ENCODE peak calls at places on chromosomes 2 and 18, in seven cellular contexts. One of them, this sample, is unnamed.
A peak's percentile ranks its signal among the peaks of the same experiment; 100 is the strongest.

GRCh38 chr2:71614976-71615768 is 161.8 kb downstream of the DYSF start:
- DNase-seq in mesenchymal stem cell: no peak
- DNase-seq in CD8-positive, alpha-beta T cell: no peak
- DNase-seq in adrenal gland: peak; percentile 80
- DNase-seq in naive thymus-derived CD4-positive, alpha-beta T cell: no peak
- DNase-seq in cardiac muscle cell: peak; percentile 39
- DNase-seq in lower lobe of right lung: peak; percentile 69
- DNase-seq in this sample: peak; percentile 61

GRCh38 chr2:217944366-217944765 is 58.4 kb downstream of the TNS1 start:
- DNase-seq in cardiac muscle cell: no peak
- DNase-seq in lower lobe of right lung: no peak
- DNase-seq in CD8-positive, alpha-beta T cell: no peak
- DNase-seq in adrenal gland: no peak
- DNase-seq in mesenchymal stem cell: no peak
- DNase-seq in naive thymus-derived CD4-positive, alpha-beta T cell: no peak
- DNase-seq in this sample: no peak

GRCh38 chr18:77101410-77102245 is 31.0 kb downstream of the MBP start:
- DNase-seq in mesenchymal stem cell: peak; percentile 96
- DNase-seq in lower lobe of right lung: peak; percentile 88
- DNase-seq in CD8-positive, alpha-beta T cell: peak; percentile 28
- DNase-seq in adrenal gland: peak; percentile 84
- DNase-seq in naive thymus-derived CD4-positive, alpha-beta T cell: no peak
- DNase-seq in cardiac muscle cell: no peak
- DNase-seq in this sample: peak; percentile 95

GRCh38 chr2:192016265-192016664 is 169.4 kb upstream of the CAVIN2 start:
- DNase-seq in adrenal gland: no peak
- DNase-seq in CD8-positive, alpha-beta T cell: no peak
- DNase-seq in lower lobe of right lung: no peak
- DNase-seq in cardiac muscle cell: no peak
- DNase-seq in naive thymus-derived CD4-positive, alpha-beta T cell: no peak
- DNase-seq in mesenchymal stem cell: no peak
- DNase-seq in this sample: no peak

GRCh38 chr18:24982831-24983230 is 369.1 kb downstream of the ZNF521 start:
- DNase-seq in cardiac muscle cell: no peak
- DNase-seq in mesenchymal stem cell: peak; percentile 73
- DNase-seq in naive thymus-derived CD4-positive, alpha-beta T cell: no peak
- DNase-seq in adrenal gland: no peak
- DNase-seq in CD8-positive, alpha-beta T cell: no peak
- DNase-seq in lower lobe of right lung: no peak
- DNase-seq in this sample: peak; percentile 33

GRCh38 chr2:197107291-197108269 is 181.1 kb upstream of the PGAP1 start:
- DNase-seq in lower lobe of right lung: no peak
- DNase-seq in naive thymus-derived CD4-positive, alpha-beta T cell: no peak
- DNase-seq in mesenchymal stem cell: peak; percentile 95
- DNase-seq in CD8-positive, alpha-beta T cell: no peak
- DNase-seq in adrenal gland: peak; percentile 58
- DNase-seq in cardiac muscle cell: no peak
- DNase-seq in this sample: peak; percentile 39

GRCh38 chr2:9318461-9319337 is 104.6 kb downstream of the ITGB1BP1 start:
- DNase-seq in mesenchymal stem cell: no peak
- DNase-seq in lower lobe of right lung: no peak
- DNase-seq in cardiac muscle cell: peak; percentile 50
- DNase-seq in adrenal gland: peak; percentile 83
- DNase-seq in CD8-positive, alpha-beta T cell: no peak
- DNase-seq in naive thymus-derived CD4-positive, alpha-beta T cell: no peak
- DNase-seq in this sample: no peak

GRCh38 chr2:160427629-160428424 is 65.8 kb downstream of the RBMS1 start:
- DNase-seq in lower lobe of right lung: no peak
- DNase-seq in mesenchymal stem cell: peak; percentile 77
- DNase-seq in cardiac muscle cell: no peak
- DNase-seq in CD8-positive, alpha-beta T cell: peak; percentile 47
- DNase-seq in naive thymus-derived CD4-positive, alpha-beta T cell: peak; percentile 77
- DNase-seq in adrenal gland: no peak
- DNase-seq in this sample: peak; percentile 50

GRCh38 chr2:150681120-150681796 is 193.8 kb upstream of the RND3 start:
- DNase-seq in mesenchymal stem cell: peak; percentile 97
- DNase-seq in naive thymus-derived CD4-positive, alpha-beta T cell: no peak
- DNase-seq in lower lobe of right lung: no peak
- DNase-seq in adrenal gland: peak; percentile 76
- DNase-seq in cardiac muscle cell: no peak
- DNase-seq in CD8-positive, alpha-beta T cell: no peak
- DNase-seq in this sample: no peak

GRCh38 chr2:232521098-232521497 is 910 bp downstream of the PRSS56 start:
- DNase-seq in naive thymus-derived CD4-positive, alpha-beta T cell: no peak
- DNase-seq in adrenal gland: no peak
- DNase-seq in lower lobe of right lung: no peak
- DNase-seq in mesenchymal stem cell: no peak
- DNase-seq in CD8-positive, alpha-beta T cell: no peak
- DNase-seq in cardiac muscle cell: no peak
- DNase-seq in this sample: no peak

GRCh38 chr2:15783489-15783888 is 156.9 kb upstream of the MYCN start:
- DNase-seq in naive thymus-derived CD4-positive, alpha-beta T cell: no peak
- DNase-seq in cardiac muscle cell: no peak
- DNase-seq in CD8-positive, alpha-beta T cell: no peak
- DNase-seq in adrenal gland: no peak
- DNase-seq in mesenchymal stem cell: no peak
- DNase-seq in lower lobe of right lung: no peak
- DNase-seq in this sample: no peak

GRCh38 chr2:55555977-55556376 is 36.5 kb downstream of the CFAP36 start:
- DNase-seq in mesenchymal stem cell: peak; percentile 49
- DNase-seq in cardiac muscle cell: peak; percentile 54
- DNase-seq in lower lobe of right lung: no peak
- DNase-seq in adrenal gland: no peak
- DNase-seq in naive thymus-derived CD4-positive, alpha-beta T cell: no peak
- DNase-seq in CD8-positive, alpha-beta T cell: no peak
- DNase-seq in this sample: no peak

GRCh38 chr18:75455249-75456183 is 28.0 kb upstream of the SMIM21 start:
- DNase-seq in naive thymus-derived CD4-positive, alpha-beta T cell: no peak
- DNase-seq in cardiac muscle cell: peak; percentile 59
- DNase-seq in lower lobe of right lung: no peak
- DNase-seq in mesenchymal stem cell: peak; percentile 27
- DNase-seq in CD8-positive, alpha-beta T cell: no peak
- DNase-seq in adrenal gland: no peak
- DNase-seq in this sample: no peak

GRCh38 chr2:174729797-174730529 is 34.3 kb downstream of the CHRNA1 start:
- DNase-seq in adrenal gland: no peak
- DNase-seq in cardiac muscle cell: peak; percentile 39
- DNase-seq in mesenchymal stem cell: peak; percentile 15
- DNase-seq in lower lobe of right lung: no peak
- DNase-seq in naive thymus-derived CD4-positive, alpha-beta T cell: peak; percentile 46
- DNase-seq in CD8-positive, alpha-beta T cell: no peak
- DNase-seq in this sample: peak; percentile 20

GRCh38 chr2:233553366-233553765 is 13.2 kb downstream of the USP40 start:
- DNase-seq in mesenchymal stem cell: no peak
- DNase-seq in cardiac muscle cell: no peak
- DNase-seq in CD8-positive, alpha-beta T cell: no peak
- DNase-seq in naive thymus-derived CD4-positive, alpha-beta T cell: no peak
- DNase-seq in adrenal gland: no peak
- DNase-seq in lower lobe of right lung: no peak
- DNase-seq in this sample: no peak

GRCh38 chr2:12718662-12719399 is 2.1 kb downstream of the TRIB2 start:
- DNase-seq in lower lobe of right lung: no peak
- DNase-seq in mesenchymal stem cell: peak; percentile 46
- DNase-seq in adrenal gland: no peak
- DNase-seq in cardiac muscle cell: peak; percentile 15
- DNase-seq in CD8-positive, alpha-beta T cell: no peak
- DNase-seq in naive thymus-derived CD4-positive, alpha-beta T cell: peak; percentile 28
- DNase-seq in this sample: no peak

GRCh38 chr2:218186876-218187649 is 20.3 kb upstream of the CXCR1 start:
- DNase-seq in cardiac muscle cell: no peak
- DNase-seq in adrenal gland: no peak
- DNase-seq in naive thymus-derived CD4-positive, alpha-beta T cell: no peak
- DNase-seq in mesenchymal stem cell: no peak
- DNase-seq in lower lobe of right lung: no peak
- DNase-seq in CD8-positive, alpha-beta T cell: no peak
- DNase-seq in this sample: no peak

GRCh38 chr2:239258248-239258647 is 142.6 kb downstream of the HDAC4 start:
- DNase-seq in lower lobe of right lung: no peak
- DNase-seq in mesenchymal stem cell: no peak
- DNase-seq in adrenal gland: peak; percentile 7
- DNase-seq in cardiac muscle cell: no peak
- DNase-seq in naive thymus-derived CD4-positive, alpha-beta T cell: no peak
- DNase-seq in CD8-positive, alpha-beta T cell: no peak
- DNase-seq in this sample: no peak

GRCh38 chr2:151306621-151307020 is 17.2 kb upstream of the NMI start:
- DNase-seq in lower lobe of right lung: no peak
- DNase-seq in CD8-positive, alpha-beta T cell: no peak
- DNase-seq in cardiac muscle cell: no peak
- DNase-seq in adrenal gland: no peak
- DNase-seq in mesenchymal stem cell: peak; percentile 54
- DNase-seq in naive thymus-derived CD4-positive, alpha-beta T cell: no peak
- DNase-seq in this sample: peak; percentile 82

GRCh38 chr2:158153270-158154015 is 51.8 kb downstream of the UPP2 start:
- DNase-seq in mesenchymal stem cell: no peak
- DNase-seq in lower lobe of right lung: no peak
- DNase-seq in CD8-positive, alpha-beta T cell: no peak
- DNase-seq in naive thymus-derived CD4-positive, alpha-beta T cell: no peak
- DNase-seq in cardiac muscle cell: no peak
- DNase-seq in adrenal gland: no peak
- DNase-seq in this sample: no peak

GRCh38 chr18:50819027-50819726 is 639 bp downstream of the MRO start:
- DNase-seq in naive thymus-derived CD4-positive, alpha-beta T cell: no peak
- DNase-seq in lower lobe of right lung: peak; percentile 55
- DNase-seq in adrenal gland: no peak
- DNase-seq in CD8-positive, alpha-beta T cell: no peak
- DNase-seq in mesenchymal stem cell: peak; percentile 1
- DNase-seq in cardiac muscle cell: peak; percentile 49
- DNase-seq in this sample: peak; percentile 4

GRCh38 chr2:202717598-202718310 is 83.0 kb downstream of the FAM117B start:
- DNase-seq in lower lobe of right lung: no peak
- DNase-seq in adrenal gland: no peak
- DNase-seq in naive thymus-derived CD4-positive, alpha-beta T cell: no peak
- DNase-seq in cardiac muscle cell: no peak
- DNase-seq in mesenchymal stem cell: no peak
- DNase-seq in CD8-positive, alpha-beta T cell: no peak
- DNase-seq in this sample: no peak
- H3K9me3 ChIP-seq in lower lobe of right lung: peaks cover 21% of the 10 kb centered on the region
- H3K9me3 ChIP-seq in adrenal gland: no peaks in the 10 kb centered on the region
- H3K9me3 ChIP-seq in naive thymus-derived CD4-positive, alpha-beta T cell: no peaks in the 10 kb centered on the region
- H3K9me3 ChIP-seq in cardiac muscle cell: no peaks in the 10 kb centered on the region
- H3K9me3 ChIP-seq in mesenchymal stem cell: peaks cover 14% of the 10 kb centered on the region
- H3K9me3 ChIP-seq in CD8-positive, alpha-beta T cell: no peaks in the 10 kb centered on the region
- H3K9me3 ChIP-seq in this sample: peaks cover 10% of the 10 kb centered on the region

DNA sequence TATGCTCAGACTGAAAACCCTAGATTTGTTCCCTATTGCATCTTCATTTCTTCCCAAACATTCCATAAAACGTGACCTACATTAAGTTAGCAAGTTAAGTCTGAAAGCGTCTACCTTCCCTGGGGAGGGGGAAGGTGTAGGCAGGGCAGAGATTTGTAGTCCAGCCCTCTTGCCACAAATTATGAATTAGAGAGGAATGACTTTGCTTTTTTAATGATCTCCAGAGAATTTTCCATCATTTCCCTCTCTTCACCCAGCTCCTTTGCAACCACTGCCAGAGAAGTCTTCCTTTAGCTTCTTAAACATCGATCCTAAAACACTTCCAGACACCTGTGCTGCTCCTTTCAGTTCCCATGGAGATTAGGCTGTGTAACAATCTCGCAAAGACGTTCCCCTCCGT is 1.2 kb downstream of the C2orf76 start:
- DNase-seq in mesenchymal stem cell: no peak
- DNase-seq in adrenal gland: no peak
- DNase-seq in lower lobe of right lung: no peak
- DNase-seq in naive thymus-derived CD4-positive, alpha-beta T cell: no peak
- DNase-seq in CD8-positive, alpha-beta T cell: no peak
- DNase-seq in cardiac muscle cell: no peak
- DNase-seq in this sample: no peak
- H3K4me3 ChIP-seq in mesenchymal stem cell: peak overlapping the region; percentile 98
- H3K4me3 ChIP-seq in adrenal gland: peak overlapping the region; percentile 97
- H3K4me3 ChIP-seq in lower lobe of right lung: peak overlapping the region; percentile 83
- H3K4me3 ChIP-seq in naive thymus-derived CD4-positive, alpha-beta T cell: peak overlapping the region; percentile 80
- H3K4me3 ChIP-seq in CD8-positive, alpha-beta T cell: peak overlapping the region; percentile 66
- H3K4me3 ChIP-seq in cardiac muscle cell: peak overlapping the region; percentile 69
- H3K4me3 ChIP-seq in this sample: peak overlapping the region; percentile 91

GRCh38 chr2:176101862-176102261 is 2.3 kb downstream of the HOXD12 start:
- DNase-seq in adrenal gland: no peak
- DNase-seq in cardiac muscle cell: no peak
- DNase-seq in mesenchymal stem cell: no peak
- DNase-seq in lower lobe of right lung: no peak
- DNase-seq in CD8-positive, alpha-beta T cell: no peak
- DNase-seq in naive thymus-derived CD4-positive, alpha-beta T cell: no peak
- DNase-seq in this sample: no peak

GRCh38 chr2:176100547-176101140 is 1.0 kb downstream of the HOXD12 start:
- DNase-seq in lower lobe of right lung: no peak
- DNase-seq in cardiac muscle cell: no peak
- DNase-seq in mesenchymal stem cell: no peak
- DNase-seq in adrenal gland: no peak
- DNase-seq in CD8-positive, alpha-beta T cell: no peak
- DNase-seq in naive thymus-derived CD4-positive, alpha-beta T cell: no peak
- DNase-seq in this sample: no peak

GRCh38 chr2:176102309-176102866 is 2.8 kb downstream of the HOXD12 start:
- DNase-seq in CD8-positive, alpha-beta T cell: no peak
- DNase-seq in cardiac muscle cell: no peak
- DNase-seq in naive thymus-derived CD4-positive, alpha-beta T cell: no peak
- DNase-seq in lower lobe of right lung: no peak
- DNase-seq in adrenal gland: no peak
- DNase-seq in mesenchymal stem cell: no peak
- DNase-seq in this sample: no peak

GRCh38 chr2:176099737-176100546 is at the start of gene HOXD12:
- DNase-seq in cardiac muscle cell: no peak
- DNase-seq in mesenchymal stem cell: no peak
- DNase-seq in CD8-positive, alpha-beta T cell: no peak
- DNase-seq in adrenal gland: no peak
- DNase-seq in lower lobe of right lung: no peak
- DNase-seq in naive thymus-derived CD4-positive, alpha-beta T cell: no peak
- DNase-seq in this sample: no peak

GRCh38 chr2:176101216-176101845 is 1.7 kb downstream of the HOXD12 start:
- DNase-seq in adrenal gland: no peak
- DNase-seq in mesenchymal stem cell: no peak
- DNase-seq in lower lobe of right lung: no peak
- DNase-seq in CD8-positive, alpha-beta T cell: no peak
- DNase-seq in naive thymus-derived CD4-positive, alpha-beta T cell: no peak
- DNase-seq in cardiac muscle cell: no peak
- DNase-seq in this sample: no peak
- H3K9me3 ChIP-seq in adrenal gland: no peaks in the 10 kb centered on the region
- H3K9me3 ChIP-seq in mesenchymal stem cell: no peaks in the 10 kb centered on the region
- H3K9me3 ChIP-seq in lower lobe of right lung: no peaks in the 10 kb centered on the region
- H3K9me3 ChIP-seq in CD8-positive, alpha-beta T cell: no peaks in the 10 kb centered on the region
- H3K9me3 ChIP-seq in naive thymus-derived CD4-positive, alpha-beta T cell: no peaks in the 10 kb centered on the region
- H3K9me3 ChIP-seq in cardiac muscle cell: no peaks in the 10 kb centered on the region
- H3K9me3 ChIP-seq in this sample: no peaks in the 10 kb centered on the region

DNA sequence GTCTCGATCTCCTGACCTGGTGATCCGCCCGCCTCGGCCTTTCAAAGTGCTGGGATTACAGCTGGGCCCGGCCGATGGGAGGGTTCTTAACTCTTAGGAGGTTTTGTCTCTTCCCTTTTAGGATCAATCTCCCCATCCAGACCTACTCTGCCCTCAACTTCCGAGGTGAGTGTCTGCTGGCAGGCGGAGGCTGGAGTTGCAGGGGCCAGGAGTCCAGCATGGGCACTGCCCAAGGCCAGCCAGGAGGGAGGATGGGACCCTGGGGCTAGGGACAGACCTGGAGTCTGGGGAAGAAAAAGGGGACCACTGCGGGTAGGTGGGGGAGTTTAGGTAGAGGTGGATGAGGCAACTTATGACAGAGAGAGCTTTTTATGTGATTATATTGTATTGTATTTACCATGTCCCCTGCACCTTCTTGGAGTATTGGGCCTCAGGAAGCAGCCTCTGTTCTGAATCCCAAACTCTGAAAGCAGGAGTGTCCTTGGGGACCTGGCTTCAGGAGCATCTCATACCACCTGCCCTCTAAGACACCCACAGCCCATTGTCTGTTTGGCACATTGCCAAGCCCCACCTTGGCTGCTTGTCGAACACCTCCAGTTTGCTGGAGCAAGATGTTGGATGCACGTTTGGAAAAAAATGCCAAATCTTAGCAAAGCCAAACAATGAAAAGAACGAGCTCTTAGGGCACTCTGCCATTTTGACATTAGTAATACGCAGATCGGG is 5.6 kb downstream of the DES start:
- DNase-seq in cardiac muscle cell: no peak
- DNase-seq in lower lobe of right lung: no peak
- DNase-seq in mesenchymal stem cell: no peak
- DNase-seq in CD8-positive, alpha-beta T cell: no peak
- DNase-seq in adrenal gland: no peak
- DNase-seq in naive thymus-derived CD4-positive, alpha-beta T cell: no peak
- DNase-seq in this sample: no peak
- H3K4me3 ChIP-seq in cardiac muscle cell: no peak overlapping the region
- H3K4me3 ChIP-seq in lower lobe of right lung: no peak overlapping the region
- H3K4me3 ChIP-seq in mesenchymal stem cell: no peak overlapping the region
- H3K4me3 ChIP-seq in CD8-positive, alpha-beta T cell: no peak overlapping the region
- H3K4me3 ChIP-seq in adrenal gland: no peak overlapping the region
- H3K4me3 ChIP-seq in naive thymus-derived CD4-positive, alpha-beta T cell: no peak overlapping the region
- H3K4me3 ChIP-seq in this sample: no peak overlapping the region

This sample was measured in MG63.